ENCODE peak calls at places on chromosomes 11 and 22, in five cellular contexts. One of them, this sample, is unnamed.

GRCh38 chr11:2777396-2777795 is 77.6 kb upstream of the KCNQ1OT1 start:
- DNase-seq in spleen: no peak
- DNase-seq in uterus: peak
- DNase-seq in HCT116: no peak
- DNase-seq in transverse colon: no peak
- DNase-seq in this sample: peak

GRCh38 chr11:125226701-125227100 is 62.1 kb downstream of the PKNOX2 start:
- DNase-seq in spleen: no peak
- DNase-seq in uterus: no peak
- DNase-seq in HCT116: no peak
- DNase-seq in transverse colon: no peak
- DNase-seq in this sample: no peak

GRCh38 chr22:34973926-34974325 is 92.0 kb upstream of the ISX start:
- DNase-seq in spleen: no peak
- DNase-seq in uterus: no peak
- DNase-seq in HCT116: no peak
- DNase-seq in transverse colon: no peak
- DNase-seq in this sample: no peak

GRCh38 chr11:20158597-20159257 is 1.5 kb downstream of the DBX1 start:
- DNase-seq in spleen: no peak
- DNase-seq in uterus: peak
- DNase-seq in HCT116: no peak
- DNase-seq in transverse colon: peak
- DNase-seq in this sample: peak

GRCh38 chr11:73510106-73510505 is 87.8 kb downstream of the FAM168A start:
- DNase-seq in spleen: no peak
- DNase-seq in uterus: no peak
- DNase-seq in HCT116: no peak
- DNase-seq in transverse colon: no peak
- DNase-seq in this sample: no peak

GRCh38 chr11:103826856-103827255 is 209.6 kb upstream of the DDI1 start:
- DNase-seq in spleen: no peak
- DNase-seq in uterus: no peak
- DNase-seq in HCT116: no peak
- DNase-seq in transverse colon: no peak
- DNase-seq in this sample: no peak

GRCh38 chr22:25120761-25121212 is 78.9 kb upstream of the CRYBB3 start:
- DNase-seq in spleen: no peak
- DNase-seq in uterus: peak
- DNase-seq in HCT116: no peak
- DNase-seq in transverse colon: peak
- DNase-seq in this sample: no peak

GRCh38 chr11:5689551-5689983 is at the start of gene TRIM22:
- DNase-seq in spleen: no peak
- DNase-seq in uterus: peak
- DNase-seq in HCT116: no peak
- DNase-seq in transverse colon: peak
- DNase-seq in this sample: peak

GRCh38 chr22:50704510-50705218 is 32.0 kb downstream of the SHANK3 start:
- DNase-seq in spleen: peak
- DNase-seq in uterus: no peak
- DNase-seq in HCT116: no peak
- DNase-seq in transverse colon: no peak
- DNase-seq in this sample: no peak

GRCh38 chr11:123616505-123617198 is 37.8 kb downstream of the SCN3B start:
- DNase-seq in spleen: no peak
- DNase-seq in uterus: peak
- DNase-seq in HCT116: no peak
- DNase-seq in transverse colon: peak
- DNase-seq in this sample: no peak

GRCh38 chr11:59573216-59573615 is 42.4 kb downstream of the OSBP start:
- DNase-seq in spleen: no peak
- DNase-seq in uterus: no peak
- DNase-seq in HCT116: no peak
- DNase-seq in transverse colon: no peak
- DNase-seq in this sample: no peak
- TF ChIP-seq POLR2A in spleen: no peak
- TF ChIP-seq POLR2A in uterus: no peak
- TF ChIP-seq POLR2A in HCT116: no peak
- TF ChIP-seq POLR2A in transverse colon: no peak
- TF ChIP-seq POLR2A in this sample: no peak

DNA sequence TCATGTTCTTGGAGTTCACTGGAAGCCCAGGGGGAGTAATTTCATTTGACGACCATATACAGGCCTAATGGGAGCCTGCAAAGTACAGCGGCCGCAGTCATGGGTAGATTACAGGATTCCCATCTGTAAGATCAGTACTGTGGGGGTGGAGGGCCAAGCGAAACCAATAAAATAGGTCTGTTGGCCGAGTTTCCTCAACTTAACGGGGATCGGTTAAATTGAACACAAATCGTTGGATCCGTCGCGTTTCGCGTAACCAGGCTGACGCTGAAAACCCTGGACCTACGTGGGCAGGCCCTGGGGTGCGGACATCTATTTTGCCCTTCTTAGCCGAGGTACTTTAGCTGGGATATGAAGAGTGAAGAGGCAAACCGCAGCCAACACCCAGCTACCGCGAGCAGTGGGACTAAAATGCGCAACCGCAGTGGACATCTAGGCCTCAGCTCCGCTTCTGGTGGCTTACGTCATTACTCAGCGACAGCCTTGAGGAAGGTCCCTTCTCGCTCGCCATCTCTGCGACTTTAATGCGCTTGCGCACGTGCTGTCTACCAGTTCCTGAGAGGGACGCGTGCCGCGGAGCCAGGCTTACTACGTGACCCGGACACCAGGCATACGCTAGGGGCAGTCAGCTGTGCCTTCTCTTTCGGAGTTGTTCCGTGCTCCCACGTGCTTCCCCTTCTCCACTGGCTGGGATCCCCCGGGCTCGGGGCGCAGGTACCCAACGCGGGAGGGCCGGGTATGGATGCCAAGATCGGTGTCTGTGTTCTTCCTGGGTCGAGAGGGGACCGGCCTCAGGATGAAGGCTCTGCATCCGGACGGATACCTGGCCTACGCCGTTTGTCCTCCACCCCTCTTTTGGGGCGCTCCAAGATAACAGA is at the start of gene NAT10:
- DNase-seq in spleen: peak
- DNase-seq in uterus: peak
- DNase-seq in HCT116: peak
- DNase-seq in transverse colon: peak
- DNase-seq in this sample: peak
- TF ChIP-seq POLR2A in spleen: peak
- TF ChIP-seq POLR2A in uterus: peak
- TF ChIP-seq POLR2A in HCT116: peak
- TF ChIP-seq POLR2A in transverse colon: peak
- TF ChIP-seq POLR2A in this sample: peak

GRCh38 chr22:38927033-38927789 is 30.2 kb upstream of the APOBEC3A start:
- DNase-seq in spleen: peak
- DNase-seq in uterus: peak
- DNase-seq in HCT116: peak
- DNase-seq in transverse colon: peak
- DNase-seq in this sample: peak

GRCh38 chr22:38923463-38924196 is 33.8 kb upstream of the APOBEC3A start:
- DNase-seq in spleen: no peak
- DNase-seq in uterus: peak
- DNase-seq in HCT116: peak
- DNase-seq in transverse colon: peak
- DNase-seq in this sample: peak

GRCh38 chr22:38921801-38922200 is 35.6 kb upstream of the APOBEC3A start:
- DNase-seq in spleen: no peak
- DNase-seq in uterus: no peak
- DNase-seq in HCT116: no peak
- DNase-seq in transverse colon: no peak
- DNase-seq in this sample: no peak

GRCh38 chr22:38925571-38926041 is 31.8 kb upstream of the APOBEC3A start:
- DNase-seq in spleen: no peak
- DNase-seq in uterus: no peak
- DNase-seq in HCT116: no peak
- DNase-seq in transverse colon: no peak
- DNase-seq in this sample: no peak

DNA sequence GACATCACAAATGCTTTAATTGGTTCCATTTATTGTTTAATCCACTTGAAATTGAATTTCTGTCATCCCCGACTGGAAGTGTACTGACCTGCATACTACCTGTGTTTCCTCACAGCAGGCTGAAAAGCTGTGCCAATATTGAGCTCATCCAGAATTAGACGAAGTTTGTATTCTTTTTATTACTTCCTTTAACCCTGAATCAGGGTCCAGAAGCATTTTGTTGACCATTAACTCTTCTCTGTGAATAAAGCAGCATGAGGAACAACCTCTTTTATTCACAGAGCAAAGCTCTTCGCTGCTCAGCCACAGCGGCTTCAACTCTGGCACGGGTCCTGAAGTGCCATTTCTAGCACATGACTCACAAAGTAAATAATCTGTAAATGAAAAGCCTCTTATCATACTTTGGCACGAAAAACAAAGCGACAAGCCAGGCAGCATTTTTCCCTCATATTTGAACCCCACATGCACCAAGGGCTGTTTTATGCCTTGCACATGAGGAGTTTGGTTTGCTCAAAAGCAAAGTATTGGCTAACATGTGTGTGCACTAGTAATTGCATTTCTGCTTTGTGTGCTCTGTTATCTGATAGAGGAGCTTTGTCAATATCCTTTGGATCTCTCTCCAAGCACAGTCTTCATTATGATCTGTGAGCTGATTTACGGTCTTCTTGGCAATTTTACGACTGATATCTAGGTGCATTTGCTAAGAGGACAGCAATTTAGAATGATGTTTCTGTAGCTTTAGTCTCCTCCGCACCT is 33.0 kb upstream of the APOBEC3A start:
- DNase-seq in spleen: no peak
- DNase-seq in uterus: peak
- DNase-seq in HCT116: peak
- DNase-seq in transverse colon: peak
- DNase-seq in this sample: peak
- TF ChIP-seq POLR2A in spleen: no peak
- TF ChIP-seq POLR2A in uterus: no peak
- TF ChIP-seq POLR2A in HCT116: no peak
- TF ChIP-seq POLR2A in transverse colon: peak
- TF ChIP-seq POLR2A in this sample: no peak

GRCh38 chr11:8688414-8689362 is 6.1 kb downstream of the RPL27A start:
- DNase-seq in spleen: peak
- DNase-seq in uterus: peak
- DNase-seq in HCT116: peak
- DNase-seq in transverse colon: peak
- DNase-seq in this sample: peak
- TF ChIP-seq POLR2A in spleen: no peak
- TF ChIP-seq POLR2A in uterus: peak
- TF ChIP-seq POLR2A in HCT116: peak
- TF ChIP-seq POLR2A in transverse colon: peak
- TF ChIP-seq POLR2A in this sample: peak

GRCh38 chr22:46012881-46013281 is 35.9 kb upstream of the WNT7B start:
- DNase-seq in spleen: peak
- DNase-seq in uterus: no peak
- DNase-seq in HCT116: no peak
- DNase-seq in transverse colon: no peak
- DNase-seq in this sample: no peak

GRCh38 chr22:46010951-46011626 is 34.1 kb upstream of the WNT7B start:
- DNase-seq in spleen: peak
- DNase-seq in uterus: peak
- DNase-seq in HCT116: no peak
- DNase-seq in transverse colon: no peak
- DNase-seq in this sample: no peak

GRCh38 chr22:46012182-46012880 is 35.4 kb upstream of the WNT7B start:
- DNase-seq in spleen: peak
- DNase-seq in uterus: peak
- DNase-seq in HCT116: no peak
- DNase-seq in transverse colon: peak
- DNase-seq in this sample: no peak

GRCh38 chr22:46011627-46012181 is 34.7 kb upstream of the WNT7B start:
- DNase-seq in spleen: peak
- DNase-seq in uterus: peak
- DNase-seq in HCT116: no peak
- DNase-seq in transverse colon: no peak
- DNase-seq in this sample: no peak

GRCh38 chr22:46013460-46014416 is 36.8 kb upstream of the WNT7B start:
- DNase-seq in spleen: peak
- DNase-seq in uterus: peak
- DNase-seq in HCT116: peak
- DNase-seq in transverse colon: peak
- DNase-seq in this sample: peak
- TF ChIP-seq POLR2A in spleen: peak
- TF ChIP-seq POLR2A in uterus: peak
- TF ChIP-seq POLR2A in HCT116: peak
- TF ChIP-seq POLR2A in transverse colon: peak
- TF ChIP-seq POLR2A in this sample: peak

GRCh38 chr11:1557904-1558831 is 13.9 kb downstream of the DUSP8 start:
- DNase-seq in spleen: peak
- DNase-seq in uterus: peak
- DNase-seq in HCT116: no peak
- DNase-seq in transverse colon: peak
- DNase-seq in this sample: peak

GRCh38 chr11:1560618-1561251 is 11.3 kb downstream of the DUSP8 start:
- DNase-seq in spleen: no peak
- DNase-seq in uterus: no peak
- DNase-seq in HCT116: no peak
- DNase-seq in transverse colon: no peak
- DNase-seq in this sample: no peak

GRCh38 chr11:1560011-1560579 is 12.0 kb downstream of the DUSP8 start:
- DNase-seq in spleen: peak
- DNase-seq in uterus: no peak
- DNase-seq in HCT116: no peak
- DNase-seq in transverse colon: no peak
- DNase-seq in this sample: no peak

GRCh38 chr11:1561266-1561665 is 10.8 kb downstream of the DUSP8 start:
- DNase-seq in spleen: no peak
- DNase-seq in uterus: no peak
- DNase-seq in HCT116: no peak
- DNase-seq in transverse colon: peak
- DNase-seq in this sample: no peak

DNA sequence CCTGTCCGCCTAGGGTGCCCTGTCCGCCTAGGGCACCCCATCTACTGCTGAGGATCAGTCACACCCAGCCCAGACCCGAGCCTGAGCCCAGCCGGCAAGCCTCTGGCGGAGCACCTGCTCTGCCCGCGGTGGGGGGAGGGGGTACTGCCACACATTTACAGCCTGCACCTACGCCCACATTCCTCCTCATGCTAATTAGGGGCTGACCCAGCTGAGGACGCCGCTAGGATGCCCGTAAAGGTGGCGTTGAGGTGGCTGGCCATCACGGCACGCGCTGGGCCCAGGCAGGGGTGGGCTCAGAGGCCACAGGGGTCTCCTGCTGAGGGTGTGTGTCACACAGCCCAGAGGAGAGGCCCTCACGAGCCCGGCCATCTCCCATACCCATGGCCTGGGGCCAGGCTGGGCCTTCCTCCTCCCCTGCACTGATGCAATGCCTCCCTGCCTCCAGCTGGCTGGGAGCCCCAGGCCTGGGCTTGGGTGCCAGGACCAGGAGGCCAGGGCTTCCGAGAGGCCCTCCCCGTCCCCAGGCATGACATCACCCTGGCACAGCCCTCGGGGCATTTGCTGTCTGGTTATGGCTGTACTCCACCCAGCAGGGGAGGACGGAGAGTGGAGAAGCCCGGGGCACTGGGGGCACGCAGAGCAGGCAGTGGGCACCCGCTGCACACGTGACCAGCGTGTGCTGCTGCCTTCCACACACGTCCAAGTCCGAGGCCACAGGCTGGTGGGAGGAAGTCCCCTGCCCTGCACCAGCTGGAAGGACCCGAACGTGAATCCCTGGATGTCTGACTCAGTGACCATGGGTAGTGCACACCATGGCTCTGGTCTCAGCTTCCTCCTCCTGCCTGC is 12.7 kb downstream of the DUSP8 start:
- DNase-seq in spleen: peak
- DNase-seq in uterus: peak
- DNase-seq in HCT116: no peak
- DNase-seq in transverse colon: peak
- DNase-seq in this sample: peak
- TF ChIP-seq POLR2A in spleen: no peak
- TF ChIP-seq POLR2A in uterus: peak
- TF ChIP-seq POLR2A in HCT116: no peak
- TF ChIP-seq POLR2A in transverse colon: peak
- TF ChIP-seq POLR2A in this sample: no peak

This sample was measured in H54.